ENCODE peak calls at places on chromosome 16, in five cellular contexts. One of them, this sample, is unnamed.

GRCh38 chr16:31713071-31713944 is 160.3 kb upstream of the ZNF267 start:
- DNase-seq in cardiac fibroblast: peak
- DNase-seq in PC-9: peak
- DNase-seq in GM12891: peak
- DNase-seq in ovary: peak
- DNase-seq in this sample: peak

GRCh38 chr16:2715519-2715918 is 4.5 kb downstream of the PRSS27 start:
- DNase-seq in cardiac fibroblast: peak
- DNase-seq in ovary: peak
- DNase-seq in GM12891: peak
- DNase-seq in PC-9: no peak
- DNase-seq in this sample: peak

GRCh38 chr16:53605979-53606378 is 97.7 kb downstream of the RPGRIP1L start:
- DNase-seq in GM12891: no peak
- DNase-seq in PC-9: no peak
- DNase-seq in cardiac fibroblast: no peak
- DNase-seq in ovary: no peak
- DNase-seq in this sample: no peak

GRCh38 chr16:57533618-57534336 is 2.6 kb downstream of the CCDC102A start:
- DNase-seq in PC-9: peak
- DNase-seq in ovary: peak
- DNase-seq in cardiac fibroblast: no peak
- DNase-seq in GM12891: no peak
- DNase-seq in this sample: no peak

GRCh38 chr16:70437582-70438324 is 1.1 kb downstream of the ST3GAL2 start:
- DNase-seq in cardiac fibroblast: peak
- DNase-seq in GM12891: no peak
- DNase-seq in PC-9: no peak
- DNase-seq in ovary: no peak
- DNase-seq in this sample: peak

GRCh38 chr16:87945351-87946042 is 5.7 kb upstream of the BANP start:
- DNase-seq in ovary: peak
- DNase-seq in PC-9: peak
- DNase-seq in cardiac fibroblast: peak
- DNase-seq in GM12891: no peak
- DNase-seq in this sample: peak

GRCh38 chr16:4260360-4260759 is 12.5 kb downstream of the TFAP4 start:
- DNase-seq in ovary: peak
- DNase-seq in GM12891: no peak
- DNase-seq in cardiac fibroblast: no peak
- DNase-seq in PC-9: peak
- DNase-seq in this sample: no peak

GRCh38 chr16:66652661-66653060 is 43.9 kb downstream of the CMTM4 start:
- DNase-seq in GM12891: no peak
- DNase-seq in cardiac fibroblast: no peak
- DNase-seq in ovary: no peak
- DNase-seq in PC-9: no peak
- DNase-seq in this sample: no peak

GRCh38 chr16:28569968-28570752 is 16.4 kb downstream of the SGF29 start:
- DNase-seq in cardiac fibroblast: no peak
- DNase-seq in PC-9: no peak
- DNase-seq in ovary: no peak
- DNase-seq in GM12891: no peak
- DNase-seq in this sample: no peak

GRCh38 chr16:26787924-26788323 is 278.8 kb upstream of the C16orf82 start:
- DNase-seq in GM12891: no peak
- DNase-seq in ovary: no peak
- DNase-seq in cardiac fibroblast: no peak
- DNase-seq in PC-9: no peak
- DNase-seq in this sample: no peak

GRCh38 chr16:54647731-54648221 is 282.9 kb upstream of the IRX5 start:
- DNase-seq in cardiac fibroblast: peak
- DNase-seq in ovary: no peak
- DNase-seq in GM12891: no peak
- DNase-seq in PC-9: no peak
- DNase-seq in this sample: no peak

GRCh38 chr16:24609740-24610420 is 70.5 kb downstream of the RBBP6 start:
- DNase-seq in PC-9: peak
- DNase-seq in ovary: peak
- DNase-seq in GM12891: peak
- DNase-seq in cardiac fibroblast: peak
- DNase-seq in this sample: peak

GRCh38 chr16:75620326-75621169 is 2.5 kb downstream of the ADAT1 start:
- DNase-seq in cardiac fibroblast: no peak
- DNase-seq in PC-9: no peak
- DNase-seq in GM12891: no peak
- DNase-seq in ovary: no peak
- DNase-seq in this sample: no peak

GRCh38 chr16:50719401-50720337 is 22.2 kb upstream of the CYLD start:
- DNase-seq in ovary: no peak
- DNase-seq in cardiac fibroblast: no peak
- DNase-seq in GM12891: no peak
- DNase-seq in PC-9: peak
- DNase-seq in this sample: no peak

This sample was measured in iris pigment epithelial cell.